ENCODE peak calls at places on chromosome 6, in nine cellular contexts. F is Calu3, L is AG09309, Z is GM23338, U is pancreas, K is GM10248, T is hepatocyte, N is body of pancreas, I is mammary epithelial cell. A is an unnamed sample.

GRCh38 chr6:158647501-158647900 is 2.4 kb upstream of the SYTL3 start:
- DNase-seq in N (no peak), L (no peak), Z (no peak), F (no peak), K (no peak), I (no peak), T (no peak), U (no peak), A (no peak)

GRCh38 chr6:74447013-74447412 is 751.0 kb downstream of the CD109 start:
- DNase-seq in T (no peak), N (no peak), F (no peak), U (no peak), K (peak), Z (no peak), I (no peak), L (no peak), A (no peak)

GRCh38 chr6:26327450-26328264 is 37.3 kb upstream of the BTN3A2 start:
- DNase-seq in N (no peak), Z (peak), K (no peak), L (no peak), F (peak), U (peak), T (peak), I (peak), A (no peak)

GRCh38 chr6:17042422-17043147 is 59.3 kb upstream of the STMND1 start:
- DNase-seq in Z (peak), I (peak), K (no peak), N (peak), F (peak), U (peak), L (no peak), T (peak), A (no peak)

GRCh38 chr6:168345266-168345665 is 25.7 kb upstream of the DACT2 start:
- DNase-seq in U (no peak), F (no peak), Z (no peak), T (no peak), N (no peak), K (no peak), L (no peak), I (no peak), A (no peak)

GRCh38 chr6:10643214-10643641 is 51.2 kb downstream of the C6orf52 start:
- DNase-seq in Z (no peak), L (no peak), T (no peak), I (no peak), K (peak), U (no peak), F (no peak), N (no peak), A (no peak)

GRCh38 chr6:70210462-70210861 is 92.4 kb downstream of the COL9A1 start:
- DNase-seq in U (no peak), K (peak), N (no peak), Z (peak), I (no peak), F (no peak), T (no peak), L (no peak), A (no peak)

GRCh38 chr6:1212919-1213318 is 99.0 kb upstream of the FOXQ1 start:
- DNase-seq in K (no peak), L (no peak), I (no peak), U (no peak), N (no peak), Z (no peak), F (no peak), T (no peak), A (no peak)

GRCh38 chr6:21278078-21278790 is 315.3 kb upstream of the SOX4 start:
- DNase-seq in L (peak), N (no peak), U (no peak), Z (no peak), F (no peak), I (no peak), K (no peak), T (peak), A (no peak)

GRCh38 chr6:7728855-7729590 is 3.1 kb downstream of the BMP6 start:
- DNase-seq in F (no peak), K (no peak), N (no peak), Z (peak), L (no peak), U (no peak), T (no peak), I (no peak), A (no peak)

GRCh38 chr6:15299430-15300131 is 53.7 kb downstream of the JARID2 start:
- DNase-seq in F (no peak), I (no peak), K (peak), L (no peak), T (peak), N (no peak), U (no peak), Z (no peak), A (no peak)

GRCh38 chr6:169714178-169714577 is 10.1 kb downstream of the PHF10 start:
- DNase-seq in T (no peak), L (no peak), N (no peak), Z (no peak), U (no peak), I (no peak), K (no peak), F (no peak), A (no peak)

GRCh38 chr6:46044876-46045617 is 29.4 kb upstream of the CLIC5 start:
- DNase-seq in U (no peak), N (no peak), L (peak), Z (no peak), T (peak), F (peak), I (peak), K (no peak), A (no peak)

GRCh38 chr6:65638047-65638831 is 68.8 kb downstream of the EYS start:
- DNase-seq in N (no peak), L (no peak), K (no peak), F (no peak), Z (peak), U (no peak), I (no peak), T (peak), A (peak)

GRCh38 chr6:14799928-14800327 is 445.9 kb upstream of the JARID2 start:
- DNase-seq in Z (peak), L (no peak), K (peak), U (peak), I (peak), N (peak), F (peak), T (peak), A (no peak)

GRCh38 chr6:126904176-126904575 is 214.3 kb upstream of the RSPO3 start:
- DNase-seq in I (no peak), L (no peak), N (no peak), Z (no peak), F (no peak), T (no peak), U (no peak), K (no peak), A (no peak)

GRCh38 chr6:30684386-30685156 is 1.9 kb downstream of the PPP1R18 start:
- DNase-seq in K (peak), L (no peak), T (no peak), Z (no peak), U (no peak), I (peak), N (no peak), F (no peak), A (no peak)

GRCh38 chr6:56450882-56451739 is 191.6 kb downstream of the DST start:
- DNase-seq in N (peak), F (no peak), I (no peak), L (no peak), U (peak), T (peak), Z (no peak), K (no peak), A (no peak)

GRCh38 chr6:85580878-85581267 is 12.8 kb downstream of the SNX14 start:
- DNase-seq in K (no peak), Z (peak), I (peak), N (peak), U (peak), F (peak), L (no peak), T (peak), A (no peak)

GRCh38 chr6:138307816-138308727 is 69.6 kb upstream of the SMIM28 start:
- DNase-seq in L (peak), F (no peak), I (no peak), K (no peak), Z (peak), N (peak), T (peak), U (peak), A (no peak)
- TF ChIP-seq CTCF in L (peak), F (no peak), I (no peak), K (no peak), Z (no peak), N (peak), T (no peak), U (no peak), A (no peak)

GRCh38 chr6:42996513-42996912 is 12.1 kb downstream of the PPP2R5D start:
- DNase-seq in I (no peak), N (no peak), Z (no peak), F (no peak), U (no peak), K (no peak), T (no peak), L (no peak), A (no peak)

GRCh38 chr6:43007126-43007525 is 6.6 kb downstream of the MEA1 start:
- DNase-seq in K (no peak), U (no peak), T (no peak), Z (no peak), F (no peak), I (no peak), L (no peak), N (no peak), A (no peak)

GRCh38 chr6:43006251-43006650 is 7.5 kb downstream of the MEA1 start:
- DNase-seq in N (no peak), Z (no peak), U (no peak), F (no peak), K (no peak), T (no peak), I (no peak), L (no peak), A (no peak)

GRCh38 chr6:43005844-43006243 is 7.9 kb downstream of the MEA1 start:
- DNase-seq in T (no peak), F (no peak), K (no peak), I (no peak), U (no peak), N (no peak), L (no peak), Z (no peak), A (no peak)

DNA sequence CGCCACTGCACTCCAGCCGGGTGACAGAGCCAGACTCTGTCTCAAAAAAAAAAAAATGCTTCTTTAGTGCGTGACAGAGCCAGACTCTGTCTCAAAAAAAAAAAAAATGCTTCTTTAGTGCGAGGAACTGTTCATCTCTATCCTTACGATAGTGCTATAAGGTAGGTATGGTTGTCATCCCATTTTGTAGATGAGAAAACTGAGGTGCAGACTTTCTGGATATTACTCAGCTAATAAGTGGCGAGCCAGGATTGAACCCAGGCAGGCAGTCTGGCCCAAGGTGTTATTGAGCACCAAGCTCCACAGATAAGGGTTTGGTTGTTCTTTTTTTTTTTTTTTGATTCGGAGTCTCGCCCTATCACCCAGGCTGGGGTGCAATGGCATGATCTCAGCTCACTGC is 11.9 kb downstream of the MEA1 start:
- DNase-seq in T (no peak), F (no peak), Z (no peak), K (no peak), U (no peak), N (no peak), L (no peak), I (no peak), A (no peak)
- TF ChIP-seq CTCF in T (no peak), F (no peak), Z (no peak), K (no peak), U (no peak), N (no peak), L (no peak), I (no peak), A (no peak)

GRCh38 chr6:160454303-160454702 is 106.1 kb downstream of the SLC22A3 start:
- DNase-seq in T (no peak), N (no peak), K (no peak), I (no peak), Z (no peak), L (no peak), U (no peak), F (no peak), A (no peak)

GRCh38 chr6:160457843-160458242 is 109.7 kb downstream of the SLC22A3 start:
- DNase-seq in K (no peak), F (no peak), T (no peak), L (no peak), Z (no peak), I (no peak), N (no peak), U (no peak), A (no peak)

GRCh38 chr6:160450849-160451248 is 102.7 kb downstream of the SLC22A3 start:
- DNase-seq in U (no peak), I (no peak), K (no peak), T (no peak), F (no peak), L (no peak), N (no peak), Z (no peak), A (no peak)

GRCh38 chr6:160455484-160456213 is 107.5 kb downstream of the SLC22A3 start:
- DNase-seq in U (peak), K (peak), F (peak), T (peak), I (peak), L (no peak), N (peak), Z (peak), A (no peak)

DNA sequence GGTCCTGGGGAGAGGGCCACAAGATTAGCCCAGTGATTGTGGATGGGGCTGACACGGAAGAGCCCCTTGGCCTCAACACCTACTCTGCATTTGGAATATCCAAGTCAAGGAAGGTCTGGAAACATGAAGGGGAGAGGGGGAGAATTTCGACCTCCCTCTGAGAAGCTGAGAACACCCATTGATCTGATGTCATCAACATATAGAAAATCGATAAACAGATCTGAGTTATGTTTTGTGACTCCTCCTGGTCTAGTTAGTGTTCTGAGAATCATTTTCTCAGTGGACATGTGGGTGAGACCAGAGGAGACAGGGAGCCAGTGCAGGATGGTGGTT is 108.0 kb downstream of the SLC22A3 start:
- DNase-seq in U (no peak), T (no peak), N (no peak), L (no peak), Z (no peak), F (no peak), I (no peak), K (no peak), A (no peak)
- TF ChIP-seq CTCF in U (no peak), T (no peak), N (no peak), L (no peak), Z (no peak), F (no peak), I (no peak), K (no peak), A (peak)

DNA sequence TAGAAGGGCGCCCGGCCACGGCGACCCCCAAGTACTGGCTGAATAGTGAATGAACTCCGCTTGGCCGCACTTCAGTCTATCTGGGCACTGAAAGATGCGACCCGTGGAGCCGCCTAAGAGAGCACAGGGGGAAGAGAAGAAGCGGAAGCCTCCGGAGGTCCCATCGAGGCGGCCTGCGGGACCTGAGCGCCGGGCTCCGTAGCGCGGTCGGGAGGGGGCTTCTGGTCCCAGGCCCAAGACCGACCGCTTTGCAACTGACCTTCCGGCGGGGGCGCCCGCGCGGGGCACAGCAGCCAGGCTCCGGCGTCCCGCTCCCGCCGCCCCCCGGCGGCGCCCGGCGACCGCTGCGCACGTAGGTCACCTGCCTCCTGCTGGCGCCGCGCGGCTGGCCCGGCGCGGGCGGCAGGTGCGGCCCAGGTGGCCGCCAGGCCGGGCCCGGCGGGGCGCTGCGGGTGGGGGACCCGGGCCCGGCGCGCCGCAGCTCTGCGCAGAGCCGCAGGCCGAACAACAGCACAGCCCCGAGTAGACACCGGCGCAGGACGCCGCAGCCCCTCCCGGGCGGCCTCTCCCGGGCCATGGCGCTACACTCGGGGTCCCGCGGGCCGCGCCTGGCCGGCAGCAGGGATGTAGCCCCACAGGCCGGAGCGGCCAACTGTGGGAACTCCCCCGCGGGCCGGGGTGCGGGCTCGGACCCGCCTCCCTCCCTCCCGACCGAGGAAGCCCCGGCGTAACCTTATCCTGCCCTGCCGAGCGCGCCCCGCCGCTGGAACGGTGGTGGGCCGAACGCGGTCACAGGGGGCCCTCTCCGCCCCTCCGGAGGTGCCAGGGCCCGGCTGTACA is at the start of gene METTL24:
- DNase-seq in F (peak), U (peak), N (peak), T (peak), K (peak), I (no peak), L (no peak), Z (peak), A (no peak)
- TF ChIP-seq CTCF in F (no peak), U (no peak), N (peak), T (no peak), K (peak), I (no peak), L (no peak), Z (no peak), A (no peak)

GRCh38 chr6:44128020-44128917 is 915 bp downstream of the TMEM63B start:
- DNase-seq in N (peak), Z (peak), K (peak), T (peak), I (peak), F (peak), L (no peak), U (peak), A (no peak)
- TF ChIP-seq CTCF in N (peak), Z (peak), K (no peak), T (no peak), I (peak), F (peak), L (no peak), U (no peak), A (peak)

GRCh38 chr6:37696841-37697735 is 595 bp downstream of the MDGA1 start:
- DNase-seq in I (peak), F (peak), T (peak), L (no peak), K (peak), Z (no peak), U (peak), N (peak), A (no peak)
- TF ChIP-seq CTCF in I (no peak), F (peak), T (peak), L (peak), K (peak), Z (no peak), U (no peak), N (peak), A (peak)

DNA sequence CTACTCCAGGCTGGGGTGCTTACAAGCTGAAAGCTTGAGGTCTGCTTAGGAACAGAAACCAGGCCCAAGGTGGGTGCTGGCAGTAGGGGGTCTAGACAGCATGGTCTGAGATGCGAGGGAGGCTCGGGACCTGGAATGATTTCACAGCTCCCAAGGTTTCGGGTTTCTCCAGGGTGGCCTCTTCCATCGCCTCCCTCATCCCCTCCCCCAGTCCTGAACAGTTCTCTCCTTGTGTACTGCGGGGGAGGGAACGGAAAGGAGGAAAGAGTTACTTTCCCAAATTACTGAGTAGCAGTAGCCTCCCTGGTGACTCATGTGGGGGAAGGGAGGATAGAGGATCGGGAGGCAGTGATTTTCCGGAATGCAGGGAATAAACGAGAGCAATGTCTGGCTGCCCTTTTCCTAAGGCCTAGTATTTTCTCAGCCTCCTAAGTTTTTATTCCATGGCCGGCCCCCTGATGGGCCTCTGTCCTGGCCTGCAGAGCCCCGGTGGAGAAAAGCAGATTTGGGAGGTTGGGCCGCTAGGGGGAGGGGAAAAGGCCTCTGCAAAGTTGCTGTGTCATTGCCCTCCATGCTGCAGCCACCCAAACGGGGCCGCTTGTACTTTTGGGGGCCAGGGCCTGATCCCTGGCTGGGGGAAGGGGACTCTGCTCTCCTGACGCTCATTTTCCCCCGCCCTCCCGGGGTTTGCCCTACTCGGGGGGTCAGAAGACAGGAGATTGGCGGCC is 1.5 kb downstream of the BRD2 start:
- DNase-seq in N (peak), T (peak), U (peak), K (no peak), F (peak), L (peak), Z (peak), I (peak), A (peak)
- TF ChIP-seq CTCF in N (peak), T (peak), U (no peak), K (no peak), F (peak), L (no peak), Z (peak), I (peak), A (peak)

GRCh38 chr6:40325791-40326190 is 261.4 kb downstream of the LRFN2 start:
- DNase-seq in U (no peak), K (no peak), T (no peak), N (no peak), Z (no peak), F (no peak), L (no peak), I (no peak), A (no peak)
- TF ChIP-seq CTCF in U (no peak), K (no peak), T (no peak), N (no peak), Z (no peak), F (no peak), L (no peak), I (no peak), A (no peak)

A was measured in chondrocyte.